ENCODE peak calls at places on chromosomes 11 and 22, in seven cellular contexts. One of them, this sample, is unnamed.

GRCh38 chr11:68373189-68373809 is 60.9 kb downstream of the LRP5 start:
- DNase-seq in WERI-Rb-1: peak; percentile 48
- DNase-seq in glomerular endothelial cell: no peak
- DNase-seq in stimulated activated naive CD4-positive, alpha-beta T cell treated with Interleukin-2 at 50 U/mL for 16 hours: no peak
- DNase-seq in stimulated activated CD4-positive, alpha-beta T cell treated with anti-CD3 and anti-CD28 coated beads, Interleukin-1b, Interleukin-23, amount 100 ng/mL, for 1 hour: no peak
- DNase-seq in Ammon's horn: no peak
- DNase-seq in activated CD4-positive, alpha-beta T cell treated with anti-CD3 and anti-CD28 coated beads, Interleukin-2, amount 50 U/mL, for 24 hours: no peak
- DNase-seq in this sample: no peak

GRCh38 chr22:37427711-37428635 is 694 bp upstream of the ELFN2 start:
- DNase-seq in Ammon's horn: no peak
- DNase-seq in stimulated activated naive CD4-positive, alpha-beta T cell treated with Interleukin-2 at 50 U/mL for 16 hours: no peak
- DNase-seq in glomerular endothelial cell: no peak
- DNase-seq in stimulated activated CD4-positive, alpha-beta T cell treated with anti-CD3 and anti-CD28 coated beads, Interleukin-1b, Interleukin-23, amount 100 ng/mL, for 1 hour: no peak
- DNase-seq in WERI-Rb-1: no peak
- DNase-seq in activated CD4-positive, alpha-beta T cell treated with anti-CD3 and anti-CD28 coated beads, Interleukin-2, amount 50 U/mL, for 24 hours: no peak
- DNase-seq in this sample: no peak

GRCh38 chr11:15113381-15113780 is 1.3 kb upstream of the INSC start:
- DNase-seq in glomerular endothelial cell: no peak
- DNase-seq in stimulated activated CD4-positive, alpha-beta T cell treated with anti-CD3 and anti-CD28 coated beads, Interleukin-1b, Interleukin-23, amount 100 ng/mL, for 1 hour: no peak
- DNase-seq in WERI-Rb-1: no peak
- DNase-seq in activated CD4-positive, alpha-beta T cell treated with anti-CD3 and anti-CD28 coated beads, Interleukin-2, amount 50 U/mL, for 24 hours: no peak
- DNase-seq in Ammon's horn: peak; percentile 25
- DNase-seq in stimulated activated naive CD4-positive, alpha-beta T cell treated with Interleukin-2 at 50 U/mL for 16 hours: no peak
- DNase-seq in this sample: peak; percentile 70

GRCh38 chr11:116525961-116526495 is 246.8 kb downstream of the BUD13 start:
- DNase-seq in WERI-Rb-1: no peak
- DNase-seq in activated CD4-positive, alpha-beta T cell treated with anti-CD3 and anti-CD28 coated beads, Interleukin-2, amount 50 U/mL, for 24 hours: no peak
- DNase-seq in Ammon's horn: no peak
- DNase-seq in glomerular endothelial cell: no peak
- DNase-seq in stimulated activated naive CD4-positive, alpha-beta T cell treated with Interleukin-2 at 50 U/mL for 16 hours: no peak
- DNase-seq in stimulated activated CD4-positive, alpha-beta T cell treated with anti-CD3 and anti-CD28 coated beads, Interleukin-1b, Interleukin-23, amount 100 ng/mL, for 1 hour: no peak
- DNase-seq in this sample: no peak

GRCh38 chr11:66022401-66023185 is 3.7 kb downstream of the CATSPER1 start:
- DNase-seq in Ammon's horn: peak; percentile 58
- DNase-seq in stimulated activated CD4-positive, alpha-beta T cell treated with anti-CD3 and anti-CD28 coated beads, Interleukin-1b, Interleukin-23, amount 100 ng/mL, for 1 hour: peak; percentile 41
- DNase-seq in stimulated activated naive CD4-positive, alpha-beta T cell treated with Interleukin-2 at 50 U/mL for 16 hours: peak; percentile 68
- DNase-seq in glomerular endothelial cell: no peak
- DNase-seq in activated CD4-positive, alpha-beta T cell treated with anti-CD3 and anti-CD28 coated beads, Interleukin-2, amount 50 U/mL, for 24 hours: peak; percentile 66
- DNase-seq in WERI-Rb-1: peak; percentile 78
- DNase-seq in this sample: peak; percentile 39

GRCh38 chr11:20158597-20159257 is 1.5 kb downstream of the DBX1 start:
- DNase-seq in WERI-Rb-1: no peak
- DNase-seq in glomerular endothelial cell: peak; percentile 27
- DNase-seq in stimulated activated CD4-positive, alpha-beta T cell treated with anti-CD3 and anti-CD28 coated beads, Interleukin-1b, Interleukin-23, amount 100 ng/mL, for 1 hour: no peak
- DNase-seq in activated CD4-positive, alpha-beta T cell treated with anti-CD3 and anti-CD28 coated beads, Interleukin-2, amount 50 U/mL, for 24 hours: no peak
- DNase-seq in Ammon's horn: peak; percentile 27
- DNase-seq in stimulated activated naive CD4-positive, alpha-beta T cell treated with Interleukin-2 at 50 U/mL for 16 hours: no peak
- DNase-seq in this sample: no peak

GRCh38 chr11:65488273-65489058 is 10.4 kb upstream of the MALAT1 start:
- DNase-seq in activated CD4-positive, alpha-beta T cell treated with anti-CD3 and anti-CD28 coated beads, Interleukin-2, amount 50 U/mL, for 24 hours: no peak
- DNase-seq in WERI-Rb-1: no peak
- DNase-seq in Ammon's horn: peak; percentile 58
- DNase-seq in stimulated activated naive CD4-positive, alpha-beta T cell treated with Interleukin-2 at 50 U/mL for 16 hours: no peak
- DNase-seq in stimulated activated CD4-positive, alpha-beta T cell treated with anti-CD3 and anti-CD28 coated beads, Interleukin-1b, Interleukin-23, amount 100 ng/mL, for 1 hour: no peak
- DNase-seq in glomerular endothelial cell: no peak
- DNase-seq in this sample: peak; percentile 56

GRCh38 chr11:47566166-47566546 is 757 bp downstream of the PTPMT1 start:
- DNase-seq in activated CD4-positive, alpha-beta T cell treated with anti-CD3 and anti-CD28 coated beads, Interleukin-2, amount 50 U/mL, for 24 hours: no peak
- DNase-seq in stimulated activated CD4-positive, alpha-beta T cell treated with anti-CD3 and anti-CD28 coated beads, Interleukin-1b, Interleukin-23, amount 100 ng/mL, for 1 hour: no peak
- DNase-seq in Ammon's horn: no peak
- DNase-seq in glomerular endothelial cell: no peak
- DNase-seq in WERI-Rb-1: peak; percentile 39
- DNase-seq in stimulated activated naive CD4-positive, alpha-beta T cell treated with Interleukin-2 at 50 U/mL for 16 hours: no peak
- DNase-seq in this sample: no peak

GRCh38 chr11:69075421-69076128 is 26.8 kb downstream of the TPCN2 start:
- DNase-seq in glomerular endothelial cell: no peak
- DNase-seq in stimulated activated naive CD4-positive, alpha-beta T cell treated with Interleukin-2 at 50 U/mL for 16 hours: no peak
- DNase-seq in WERI-Rb-1: no peak
- DNase-seq in Ammon's horn: peak; percentile 80
- DNase-seq in activated CD4-positive, alpha-beta T cell treated with anti-CD3 and anti-CD28 coated beads, Interleukin-2, amount 50 U/mL, for 24 hours: no peak
- DNase-seq in stimulated activated CD4-positive, alpha-beta T cell treated with anti-CD3 and anti-CD28 coated beads, Interleukin-1b, Interleukin-23, amount 100 ng/mL, for 1 hour: no peak
- DNase-seq in this sample: peak; percentile 91

This sample was measured in RCC 7860.